ENCODE peak calls at places on chromosome 18, in ten cellular contexts. One of them, this sample, is unnamed.
A peak's percentile ranks its signal among the peaks of the same experiment; 100 is the strongest.

GRCh38 chr18:44411277-44411900 is 269.3 kb upstream of the SETBP1 start:
- DNase-seq in Kasumi-1: no peak
- DNase-seq in stimulated activated naive CD4-positive, alpha-beta T cell: no peak
- DNase-seq in LHCN-M2: peak; percentile 8
- DNase-seq in NCI-H1436: no peak
- DNase-seq in esophagus squamous epithelium: no peak
- DNase-seq in frontal cortex: no peak
- DNase-seq in non-pigmented ciliary epithelial cell: no peak
- DNase-seq in NCI-H774: no peak
- DNase-seq in body of pancreas: no peak
- DNase-seq in this sample: no peak

GRCh38 chr18:35508746-35509338 is 11.1 kb upstream of the INO80C start:
- DNase-seq in Kasumi-1: no peak
- DNase-seq in stimulated activated naive CD4-positive, alpha-beta T cell: no peak
- DNase-seq in LHCN-M2: no peak
- DNase-seq in NCI-H1436: no peak
- DNase-seq in esophagus squamous epithelium: no peak
- DNase-seq in frontal cortex: no peak
- DNase-seq in non-pigmented ciliary epithelial cell: no peak
- DNase-seq in NCI-H774: no peak
- DNase-seq in body of pancreas: no peak
- DNase-seq in this sample: no peak

GRCh38 chr18:24395049-24395780 is 2.4 kb downstream of the OSBPL1A start:
- DNase-seq in Kasumi-1: peak; percentile 9
- DNase-seq in stimulated activated naive CD4-positive, alpha-beta T cell: no peak
- DNase-seq in LHCN-M2: peak; percentile 39
- DNase-seq in NCI-H1436: no peak
- DNase-seq in esophagus squamous epithelium: no peak
- DNase-seq in frontal cortex: no peak
- DNase-seq in non-pigmented ciliary epithelial cell: no peak
- DNase-seq in NCI-H774: no peak
- DNase-seq in body of pancreas: no peak
- DNase-seq in this sample: no peak

GRCh38 chr18:3402962-3403585 is 46.9 kb upstream of the TGIF1 start:
- DNase-seq in Kasumi-1: no peak
- DNase-seq in stimulated activated naive CD4-positive, alpha-beta T cell: no peak
- DNase-seq in LHCN-M2: peak; percentile 49
- DNase-seq in NCI-H1436: no peak
- DNase-seq in esophagus squamous epithelium: no peak
- DNase-seq in frontal cortex: no peak
- DNase-seq in non-pigmented ciliary epithelial cell: no peak
- DNase-seq in NCI-H774: no peak
- DNase-seq in body of pancreas: no peak
- DNase-seq in this sample: peak; percentile 68

GRCh38 chr18:5295231-5295920 is at the start of gene ZBTB14:
- DNase-seq in Kasumi-1: peak; percentile 42
- DNase-seq in stimulated activated naive CD4-positive, alpha-beta T cell: peak; percentile 67
- DNase-seq in LHCN-M2: peak; percentile 46
- DNase-seq in NCI-H1436: peak; percentile 65
- DNase-seq in esophagus squamous epithelium: no peak
- DNase-seq in frontal cortex: peak; percentile 88
- DNase-seq in non-pigmented ciliary epithelial cell: no peak
- DNase-seq in NCI-H774: no peak
- DNase-seq in body of pancreas: peak; percentile 75
- DNase-seq in this sample: no peak

GRCh38 chr18:6444484-6445228 is 29.9 kb upstream of the L3MBTL4 start:
- DNase-seq in Kasumi-1: no peak
- DNase-seq in stimulated activated naive CD4-positive, alpha-beta T cell: no peak
- DNase-seq in LHCN-M2: no peak
- DNase-seq in NCI-H1436: no peak
- DNase-seq in esophagus squamous epithelium: no peak
- DNase-seq in frontal cortex: no peak
- DNase-seq in non-pigmented ciliary epithelial cell: no peak
- DNase-seq in NCI-H774: no peak
- DNase-seq in body of pancreas: no peak
- DNase-seq in this sample: no peak

GRCh38 chr18:45565280-45565970 is 49.9 kb upstream of the SLC14A2 start:
- DNase-seq in Kasumi-1: no peak
- DNase-seq in stimulated activated naive CD4-positive, alpha-beta T cell: no peak
- DNase-seq in LHCN-M2: no peak
- DNase-seq in NCI-H1436: no peak
- DNase-seq in esophagus squamous epithelium: no peak
- DNase-seq in frontal cortex: no peak
- DNase-seq in non-pigmented ciliary epithelial cell: no peak
- DNase-seq in NCI-H774: no peak
- DNase-seq in body of pancreas: no peak
- DNase-seq in this sample: no peak

GRCh38 chr18:47574966-47575365 is 323.5 kb upstream of the SKOR2 start:
- DNase-seq in Kasumi-1: no peak
- DNase-seq in stimulated activated naive CD4-positive, alpha-beta T cell: no peak
- DNase-seq in LHCN-M2: no peak
- DNase-seq in NCI-H1436: no peak
- DNase-seq in esophagus squamous epithelium: no peak
- DNase-seq in frontal cortex: no peak
- DNase-seq in non-pigmented ciliary epithelial cell: no peak
- DNase-seq in NCI-H774: no peak
- DNase-seq in body of pancreas: no peak
- DNase-seq in this sample: no peak

This sample was measured in LNCaP clone FGC.